ENCODE peak calls at places on chromosomes 5 and 9, in nine cellular contexts. B is suprapubic skin, X is stomach, D is Panc1, Z is transverse colon, A is sigmoid colon, L is upper lobe of left lung, O is GM23338, H is SK-N-SH. P is an unnamed sample.

GRCh38 chr5:99060306-99061261 is 131.8 kb upstream of the CHD1 start:
- DNase-seq in B (peak), X (peak), D (peak), Z (peak), A (peak), L (no peak), O (peak), H (peak), P (peak)

GRCh38 chr5:139271201-139272027 is 22.1 kb upstream of the MATR3 start:
- DNase-seq in B (no peak), X (no peak), D (no peak), Z (no peak), A (no peak), L (no peak), O (no peak), H (no peak), P (no peak)

GRCh38 chr9:127543221-127543620 is 68.9 kb upstream of the STXBP1 start:
- DNase-seq in B (no peak), X (no peak), D (no peak), Z (no peak), A (no peak), L (no peak), O (no peak), H (no peak), P (no peak)

GRCh38 chr9:20618361-20618799 is 3.9 kb downstream of the MLLT3 start:
- DNase-seq in B (no peak), X (peak), D (no peak), Z (peak), A (no peak), L (no peak), O (no peak), H (no peak), P (no peak)

GRCh38 chr9:138044485-138045383 is 167.2 kb downstream of the CACNA1B start:
- DNase-seq in B (peak), X (peak), D (no peak), Z (no peak), A (peak), L (no peak), O (no peak), H (peak), P (peak)

GRCh38 chr9:22084336-22085035 is 75.4 kb upstream of the CDKN2B start:
- DNase-seq in B (no peak), X (no peak), D (no peak), Z (no peak), A (no peak), L (no peak), O (no peak), H (no peak), P (no peak)

GRCh38 chr5:118121258-118121657 is 867.1 kb downstream of the DTWD2 start:
- DNase-seq in B (no peak), X (no peak), D (no peak), Z (no peak), A (no peak), L (no peak), O (no peak), H (no peak), P (no peak)

GRCh38 chr9:78010419-78010818 is 21.2 kb downstream of the GNAQ start:
- DNase-seq in B (no peak), X (no peak), D (no peak), Z (no peak), A (no peak), L (no peak), O (no peak), H (no peak), P (no peak)

GRCh38 chr5:126686451-126687126 is 85.8 kb downstream of the PHAX start:
- DNase-seq in B (no peak), X (no peak), D (no peak), Z (no peak), A (no peak), L (no peak), O (no peak), H (no peak), P (no peak)

GRCh38 chr9:36100532-36100931 is 36.0 kb upstream of the GLIPR2 start:
- DNase-seq in B (no peak), X (no peak), D (no peak), Z (no peak), A (no peak), L (no peak), O (peak), H (no peak), P (no peak)

GRCh38 chr5:54275361-54275760 is 35.0 kb downstream of the ARL15 start:
- DNase-seq in B (no peak), X (no peak), D (no peak), Z (no peak), A (no peak), L (no peak), O (no peak), H (no peak), P (no peak)

GRCh38 chr5:66873990-66874389 is 277.8 kb downstream of the MAST4 start:
- DNase-seq in B (no peak), X (no peak), D (no peak), Z (no peak), A (no peak), L (no peak), O (no peak), H (no peak), P (no peak)

GRCh38 chr9:35579130-35579529 is 25.9 kb upstream of the TESK1 start:
- DNase-seq in B (no peak), X (no peak), D (no peak), Z (no peak), A (no peak), L (no peak), O (no peak), H (no peak), P (no peak)

GRCh38 chr9:4114569-4115505 is 185.0 kb downstream of the GLIS3 start:
- DNase-seq in B (no peak), X (no peak), D (no peak), Z (no peak), A (no peak), L (no peak), O (no peak), H (no peak), P (no peak)

GRCh38 chr5:33772276-33772990 is 119.4 kb downstream of the ADAMTS12 start:
- DNase-seq in B (no peak), X (no peak), D (no peak), Z (no peak), A (no peak), L (no peak), O (no peak), H (no peak), P (no peak)

GRCh38 chr9:27019589-27019988 is 14.1 kb upstream of the LRRC19 start:
- DNase-seq in B (no peak), X (no peak), D (no peak), Z (no peak), A (no peak), L (no peak), O (no peak), H (no peak), P (no peak)

GRCh38 chr5:140253985-140254384 is 48.9 kb downstream of the PFDN1 start:
- DNase-seq in B (no peak), X (peak), D (no peak), Z (peak), A (no peak), L (no peak), O (no peak), H (no peak), P (no peak)

GRCh38 chr9:71909887-71910601 is 949 bp downstream of the ABHD17B start:
- DNase-seq in B (peak), X (peak), D (no peak), Z (peak), A (peak), L (no peak), O (peak), H (peak), P (peak)

GRCh38 chr9:98064623-98065392 is 8.3 kb downstream of the NANS start:
- DNase-seq in B (no peak), X (no peak), D (no peak), Z (no peak), A (no peak), L (no peak), O (no peak), H (no peak), P (no peak)

GRCh38 chr5:80184235-80185023 is 71.4 kb downstream of the SERINC5 start:
- DNase-seq in B (no peak), X (peak), D (no peak), Z (peak), A (no peak), L (no peak), O (peak), H (no peak), P (no peak)
- TF ChIP-seq POLR2AphosphoS5 in B (no peak), X (peak), D (no peak), Z (no peak), A (no peak), L (no peak), O (no peak), H (no peak), P (no peak)

GRCh38 chr9:13070612-13071595 is 208.6 kb downstream of the MPDZ start:
- DNase-seq in B (no peak), X (no peak), D (no peak), Z (no peak), A (no peak), L (no peak), O (no peak), H (no peak), P (no peak)
- TF ChIP-seq POLR2AphosphoS5 in B (no peak), X (no peak), D (no peak), Z (no peak), A (no peak), L (no peak), O (no peak), H (no peak), P (no peak)

GRCh38 chr5:151086192-151086869 is 5.5 kb upstream of the TNIP1 start:
- DNase-seq in B (no peak), X (no peak), D (no peak), Z (no peak), A (no peak), L (no peak), O (no peak), H (no peak), P (no peak)

GRCh38 chr5:151086905-151087360 is 6.1 kb upstream of the TNIP1 start:
- DNase-seq in B (no peak), X (peak), D (no peak), Z (peak), A (no peak), L (peak), O (no peak), H (no peak), P (no peak)

GRCh38 chr5:151084363-151084762 is 3.5 kb upstream of the TNIP1 start:
- DNase-seq in B (no peak), X (no peak), D (no peak), Z (no peak), A (no peak), L (no peak), O (no peak), H (no peak), P (no peak)

GRCh38 chr5:151087475-151087874 is 6.6 kb upstream of the TNIP1 start:
- DNase-seq in B (no peak), X (no peak), D (no peak), Z (no peak), A (no peak), L (no peak), O (no peak), H (no peak), P (no peak)

GRCh38 chr5:151085517-151086031 is 4.7 kb upstream of the TNIP1 start:
- DNase-seq in B (peak), X (peak), D (no peak), Z (peak), A (peak), L (peak), O (no peak), H (no peak), P (peak)
- TF ChIP-seq POLR2AphosphoS5 in B (no peak), X (peak), D (no peak), Z (peak), A (no peak), L (peak), O (no peak), H (no peak), P (no peak)

DNA sequence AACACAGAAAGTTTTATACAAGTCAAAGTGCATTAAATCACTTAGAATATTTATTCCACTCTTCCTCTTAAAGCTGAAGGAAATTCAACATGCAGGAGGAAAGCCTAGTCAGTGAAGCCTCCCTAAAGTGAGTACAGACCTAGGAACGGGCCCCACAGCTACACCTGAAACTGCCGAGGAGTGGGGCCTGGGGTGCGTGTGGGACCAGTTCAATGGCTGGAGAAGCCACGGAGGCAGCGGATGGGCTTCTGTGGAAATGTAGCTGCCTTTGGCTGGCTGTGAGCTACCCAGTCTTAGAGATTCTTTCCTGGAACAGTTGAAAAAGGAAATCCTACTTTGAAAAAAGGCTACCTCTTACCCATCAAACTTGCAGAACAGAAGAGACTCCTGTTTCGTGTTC is 16.6 kb downstream of the ARPC5L start:
- DNase-seq in B (no peak), X (no peak), D (no peak), Z (no peak), A (no peak), L (no peak), O (no peak), H (no peak), P (no peak)
- TF ChIP-seq POLR2AphosphoS5 in B (no peak), X (no peak), D (no peak), Z (no peak), A (no peak), L (no peak), O (no peak), H (no peak), P (no peak)

GRCh38 chr5:142023836-142024235 is 11.0 kb upstream of the GNPDA1 start:
- DNase-seq in B (no peak), X (no peak), D (no peak), Z (no peak), A (no peak), L (no peak), O (no peak), H (no peak), P (no peak)
- TF ChIP-seq POLR2AphosphoS5 in B (no peak), X (no peak), D (no peak), Z (no peak), A (no peak), L (no peak), O (no peak), H (no peak), P (no peak)

GRCh38 chr5:132272341-132273210 is 15.1 kb downstream of the PDLIM4 start:
- DNase-seq in B (no peak), X (peak), D (peak), Z (peak), A (peak), L (peak), O (peak), H (peak), P (no peak)
- TF ChIP-seq POLR2AphosphoS5 in B (no peak), X (no peak), D (no peak), Z (no peak), A (no peak), L (no peak), O (no peak), H (no peak), P (no peak)

GRCh38 chr9:70816891-70817290 is 304.5 kb downstream of the TRPM3 start:
- DNase-seq in B (no peak), X (no peak), D (no peak), Z (no peak), A (no peak), L (no peak), O (no peak), H (no peak), P (no peak)
- TF ChIP-seq POLR2AphosphoS5 in B (no peak), X (no peak), D (no peak), Z (no peak), A (no peak), L (no peak), O (no peak), H (no peak), P (no peak)

GRCh38 chr5:114362977-114363721 is 1.3 kb downstream of the KCNN2 start:
- DNase-seq in B (no peak), X (no peak), D (no peak), Z (no peak), A (no peak), L (peak), O (peak), H (peak), P (no peak)

GRCh38 chr5:114363837-114364236 is 2.0 kb downstream of the KCNN2 start:
- DNase-seq in B (no peak), X (no peak), D (no peak), Z (no peak), A (no peak), L (no peak), O (peak), H (no peak), P (no peak)

GRCh38 chr5:114361724-114362196 is at the start of gene KCNN2:
- DNase-seq in B (peak), X (peak), D (no peak), Z (peak), A (peak), L (peak), O (peak), H (peak), P (peak)

GRCh38 chr5:114360816-114361723 is 800 bp upstream of the KCNN2 start:
- DNase-seq in B (no peak), X (no peak), D (no peak), Z (no peak), A (no peak), L (peak), O (peak), H (peak), P (no peak)

DNA sequence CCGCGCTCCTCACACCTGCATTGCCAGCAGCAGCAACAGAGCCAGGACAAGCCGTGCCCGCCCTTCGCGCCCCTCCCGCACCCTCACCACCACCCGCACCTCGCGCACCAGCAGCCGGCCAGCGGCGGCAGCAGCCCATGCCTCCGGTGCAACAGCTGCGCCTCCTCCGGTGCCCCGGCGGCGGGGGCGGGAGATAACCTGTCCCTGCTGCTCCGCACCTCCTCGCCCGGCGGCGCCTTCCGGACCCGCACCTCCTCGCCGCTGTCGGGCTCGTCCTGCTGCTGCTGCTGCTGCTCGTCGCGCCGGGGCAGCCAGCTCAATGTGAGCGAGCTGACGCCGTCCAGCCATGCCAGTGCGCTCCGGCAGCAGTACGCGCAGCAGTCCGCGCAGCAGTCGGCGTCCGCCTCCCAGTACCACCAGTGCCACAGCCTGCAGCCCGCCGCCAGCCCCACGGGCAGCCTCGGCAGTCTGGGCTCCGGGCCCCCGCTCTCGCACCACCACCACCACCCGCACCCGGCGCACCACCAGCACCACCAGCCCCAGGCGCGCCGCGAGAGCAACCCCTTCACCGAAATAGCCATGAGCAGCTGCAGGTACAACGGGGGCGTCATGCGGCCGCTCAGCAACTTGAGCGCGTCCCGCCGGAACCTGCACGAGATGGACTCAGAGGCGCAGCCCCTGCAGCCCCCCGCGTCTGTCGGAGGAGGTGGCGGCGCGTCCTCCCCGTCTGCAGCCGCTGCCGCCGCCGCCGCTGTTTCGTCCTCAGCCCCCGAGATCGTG is 517 bp downstream of the KCNN2 start:
- DNase-seq in B (no peak), X (no peak), D (no peak), Z (no peak), A (no peak), L (peak), O (peak), H (peak), P (no peak)
- TF ChIP-seq POLR2AphosphoS5 in B (no peak), X (no peak), D (no peak), Z (no peak), A (no peak), L (no peak), O (no peak), H (no peak), P (no peak)

GRCh38 chr9:91836515-91836914 is 113.5 kb downstream of the ROR2 start:
- DNase-seq in B (no peak), X (no peak), D (no peak), Z (no peak), A (peak), L (peak), O (no peak), H (no peak), P (no peak)

GRCh38 chr9:91833878-91834255 is 116.2 kb downstream of the ROR2 start:
- DNase-seq in B (no peak), X (no peak), D (no peak), Z (no peak), A (no peak), L (no peak), O (no peak), H (no peak), P (no peak)

GRCh38 chr9:91835632-91836031 is 114.4 kb downstream of the ROR2 start:
- DNase-seq in B (no peak), X (no peak), D (no peak), Z (no peak), A (no peak), L (no peak), O (no peak), H (no peak), P (no peak)

GRCh38 chr9:91833096-91833877 is 116.7 kb downstream of the ROR2 start:
- DNase-seq in B (no peak), X (no peak), D (no peak), Z (no peak), A (no peak), L (peak), O (no peak), H (no peak), P (no peak)

DNA sequence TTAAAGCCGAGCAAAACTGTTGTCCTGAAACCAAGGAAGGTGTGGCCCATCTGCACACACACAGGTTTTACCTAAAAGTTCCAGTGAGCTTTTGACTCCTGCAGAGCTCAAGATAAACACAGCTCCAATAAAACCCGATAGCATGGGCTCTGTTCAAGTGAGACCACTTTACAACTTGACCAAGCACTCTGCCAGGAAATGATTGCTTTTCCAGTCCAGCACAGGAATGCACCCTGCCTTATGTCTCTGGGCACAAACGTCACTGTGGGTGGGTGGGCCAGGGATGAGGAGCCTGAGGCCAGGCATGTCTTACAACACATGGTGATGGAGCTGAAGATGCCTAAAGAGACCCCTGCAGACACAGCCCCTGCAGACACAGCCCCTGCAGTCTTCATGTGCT is 115.3 kb downstream of the ROR2 start:
- DNase-seq in B (no peak), X (no peak), D (no peak), Z (no peak), A (no peak), L (no peak), O (no peak), H (no peak), P (no peak)
- TF ChIP-seq POLR2AphosphoS5 in B (no peak), X (no peak), D (no peak), Z (no peak), A (no peak), L (no peak), O (no peak), H (no peak), P (no peak)

GRCh38 chr5:39523821-39524220 is 99.0 kb upstream of the DAB2 start:
- DNase-seq in B (no peak), X (no peak), D (no peak), Z (no peak), A (no peak), L (no peak), O (no peak), H (no peak), P (no peak)
- TF ChIP-seq POLR2AphosphoS5 in B (no peak), X (no peak), D (no peak), Z (no peak), A (no peak), L (no peak), O (no peak), H (no peak), P (no peak)